ENCODE peak calls at places on chromosome 7, in eight cellular contexts. L is sigmoid colon, S is HCT116, C is stomach, H is prostate gland, Z is K562, N is body of pancreas, A is ovary. M is an unnamed sample.

GRCh38 chr7:56007167-56007652 is 42.8 kb downstream of the NIPSNAP2 start:
- DNase-seq in L (no peak), S (no peak), C (no peak), H (no peak), Z (peak; percentile 42), N (no peak), A (no peak), M (no peak)

GRCh38 chr7:48182736-48183369 is 11.6 kb downstream of the ABCA13 start:
- DNase-seq in L (no peak), S (no peak), C (no peak), H (no peak), Z (no peak), N (no peak), A (no peak), M (no peak)

GRCh38 chr7:139598642-139599041 is 75.2 kb downstream of the CLEC2L start:
- DNase-seq in L (no peak), S (no peak), C (no peak), H (no peak), Z (no peak), N (peak; percentile 15), A (no peak), M (peak; percentile 29)

GRCh38 chr7:84302949-84303348 is 108.4 kb upstream of the SEMA3A start:
- DNase-seq in L (no peak), S (no peak), C (no peak), H (no peak), Z (no peak), N (no peak), A (no peak), M (no peak)

GRCh38 chr7:92731327-92732063 is 104.9 kb downstream of the CDK6 start:
- DNase-seq in L (no peak), S (no peak), C (no peak), H (no peak), Z (no peak), N (no peak), A (no peak), M (no peak)

GRCh38 chr7:108239501-108240225 is 109.5 kb upstream of the LAMB4 start:
- DNase-seq in L (no peak), S (no peak), C (no peak), H (no peak), Z (no peak), N (no peak), A (no peak), M (no peak)

GRCh38 chr7:151863386-151864079 is 13.4 kb downstream of the PRKAG2 start:
- DNase-seq in L (no peak), S (no peak), C (no peak), H (no peak), Z (peak; percentile 32), N (peak; percentile 49), A (no peak), M (no peak)

GRCh38 chr7:85065888-85066485 is 120.9 kb downstream of the SEMA3D start:
- DNase-seq in L (no peak), S (no peak), C (no peak), H (no peak), Z (no peak), N (no peak), A (no peak), M (no peak)

GRCh38 chr7:85474234-85474633 is 287.4 kb upstream of the SEMA3D start:
- DNase-seq in L (no peak), S (no peak), C (no peak), H (no peak), Z (no peak), N (no peak), A (no peak), M (no peak)

GRCh38 chr7:100115026-100115425 is 4.1 kb downstream of the TAF6 start:
- DNase-seq in L (no peak), S (no peak), C (no peak), H (no peak), Z (no peak), N (no peak), A (no peak), M (no peak)

GRCh38 chr7:100107890-100108289 is 6.4 kb downstream of the AP4M1 start:
- DNase-seq in L (no peak), S (no peak), C (no peak), H (no peak), Z (no peak), N (no peak), A (no peak), M (no peak)

GRCh38 chr7:100109521-100110163 is 8.2 kb downstream of the AP4M1 start:
- DNase-seq in L (no peak), S (no peak), C (no peak), H (no peak), Z (no peak), N (no peak), A (no peak), M (no peak)

GRCh38 chr7:100111156-100111555 is 8.0 kb downstream of the TAF6 start:
- DNase-seq in L (no peak), S (no peak), C (no peak), H (no peak), Z (peak; percentile 54), N (no peak), A (no peak), M (no peak)

DNA sequence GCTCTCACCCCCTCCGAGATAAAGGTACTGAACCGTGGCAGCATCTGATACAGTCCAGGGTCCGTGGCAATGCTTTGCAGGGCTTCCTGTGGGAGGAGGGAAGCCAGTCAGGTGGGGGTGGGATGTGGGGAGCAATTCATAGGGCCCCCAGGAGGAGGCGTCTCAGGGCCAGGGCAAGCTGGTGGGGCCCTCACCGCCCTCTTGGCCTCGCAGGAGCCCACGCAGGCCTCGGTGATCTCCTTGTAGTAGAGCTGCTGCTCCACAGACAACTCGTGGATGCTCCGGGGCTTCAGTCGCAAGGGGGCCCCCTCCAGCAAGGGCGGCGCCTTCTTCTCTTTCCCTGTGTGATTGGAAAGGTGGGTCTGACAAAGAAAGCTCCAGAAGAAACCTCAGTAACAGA is 7.2 kb downstream of the TAF6 start:
- DNase-seq in L (no peak), S (no peak), C (no peak), H (no peak), Z (no peak), N (no peak), A (no peak), M (no peak)
- TF ChIP-seq CTCF in L (no peak), S (no peak), C (no peak), H (no peak), Z (no peak), N (no peak), A (no peak), M (no peak)

GRCh38 chr7:118305686-118306085 is 81.2 kb downstream of the ANKRD7 start:
- DNase-seq in L (no peak), S (no peak), C (no peak), H (no peak), Z (no peak), N (no peak), A (no peak), M (no peak)
- TF ChIP-seq POLR2A in L (no peak), S (no peak), C (no peak), H (no peak), Z (no peak), N (no peak), A (no peak), M (no peak)

GRCh38 chr7:132575336-132575986 is 809 bp downstream of the PLXNA4 start:
- DNase-seq in L (peak; percentile 80), S (no peak), C (no peak), H (no peak), Z (peak; percentile 7), N (peak; percentile 16), A (peak; percentile 67), M (peak; percentile 63)

GRCh38 chr7:132571970-132572369 is 4.3 kb downstream of the PLXNA4 start:
- DNase-seq in L (no peak), S (no peak), C (no peak), H (no peak), Z (no peak), N (no peak), A (no peak), M (no peak)

GRCh38 chr7:132573237-132573636 is 3.0 kb downstream of the PLXNA4 start:
- DNase-seq in L (no peak), S (no peak), C (no peak), H (no peak), Z (no peak), N (no peak), A (no peak), M (no peak)

GRCh38 chr7:132575987-132576722 is at the start of gene PLXNA4:
- DNase-seq in L (peak; percentile 65), S (no peak), C (no peak), H (no peak), Z (no peak), N (no peak), A (peak; percentile 37), M (peak; percentile 10)

GRCh38 chr7:132574281-132574680 is 2.0 kb downstream of the PLXNA4 start:
- DNase-seq in L (no peak), S (no peak), C (no peak), H (no peak), Z (no peak), N (no peak), A (no peak), M (no peak)
- H3K27me3 ChIP-seq in L (peaks cover 55% of the 10 kb centered on the region), S (peaks cover 59% of the 10 kb centered on the region), C (peaks cover 62% of the 10 kb centered on the region), H (peaks cover 17% of the 10 kb centered on the region), Z (peaks cover 55% of the 10 kb centered on the region), N (no peaks in the 10 kb centered on the region), A (no peaks in the 10 kb centered on the region), M (peaks cover 4% of the 10 kb centered on the region)

GRCh38 chr7:134632937-134633540 is 13.6 kb upstream of the BPGM start:
- DNase-seq in L (no peak), S (peak; percentile 51), C (no peak), H (no peak), Z (peak; percentile 79), N (peak; percentile 37), A (no peak), M (no peak)
- TF ChIP-seq CTCF in L (no peak), S (peak; percentile 75), C (peak; percentile 23), H (no peak), Z (peak; percentile 88), N (peak; percentile 5), A (no peak), M (peak; percentile 37)

GRCh38 chr7:7182156-7183060 is at the start of gene C1GALT1:
- DNase-seq in L (peak; percentile 99), S (peak; percentile 93), C (peak; percentile 98), H (peak; percentile 97), Z (peak; percentile 98), N (peak; percentile 98), A (peak; percentile 97), M (peak; percentile 99)
- TF ChIP-seq POLR2A in L (peak; percentile 87), S (peak; percentile 97), C (peak; percentile 80), H (peak; percentile 85), Z (peak; percentile 94), N (peak; percentile 95), A (peak; percentile 64), M (peak; percentile 96)

GRCh38 chr7:155942226-155942950 is 130.1 kb upstream of the SHH start:
- DNase-seq in L (peak; percentile 57), S (no peak), C (peak; percentile 14), H (no peak), Z (no peak), N (no peak), A (no peak), M (no peak)
- H3K27me3 ChIP-seq in L (peaks cover 14% of the 10 kb centered on the region), S (no peaks in the 10 kb centered on the region), C (no peaks in the 10 kb centered on the region), H (no peaks in the 10 kb centered on the region), Z (peaks cover 24% of the 10 kb centered on the region), N (no peaks in the 10 kb centered on the region), A (no peaks in the 10 kb centered on the region), M (peaks cover 6% of the 10 kb centered on the region)